ENCODE peak calls at places on chromosome 4, in six cellular contexts. J, V, K, Y, I and C are unnamed samples. For H3K36me3, the result is how much of the 10 kb centered on the place peaks cover.

GRCh38 chr4:7399433-7400234 is 35.1 kb downstream of the PSAPL1 start:
- DNase-seq in J (no peak), V (peak), K (peak), Y (no peak), I (no peak), C (no peak)

GRCh38 chr4:82561745-82562552 is at the start of gene TMEM150C:
- DNase-seq in J (peak), V (no peak), K (no peak), Y (peak), I (peak), C (no peak)

GRCh38 chr4:80306255-80306654 is 29.3 kb upstream of the CFAP299 start:
- DNase-seq in J (no peak), V (no peak), K (no peak), Y (no peak), I (no peak), C (no peak)

GRCh38 chr4:48853604-48854394 is 22.9 kb downstream of the OCIAD1 start:
- DNase-seq in J (no peak), V (no peak), K (no peak), Y (no peak), I (no peak), C (no peak)

GRCh38 chr4:147361726-147362125 is 119.2 kb upstream of the EDNRA start:
- DNase-seq in J (peak), V (peak), K (no peak), Y (peak), I (no peak), C (no peak)

GRCh38 chr4:182478475-182478874 is 235.3 kb downstream of the TENM3 start:
- DNase-seq in J (peak), V (no peak), K (no peak), Y (no peak), I (no peak), C (no peak)

GRCh38 chr4:151207186-151207585 is 69.8 kb upstream of the PRSS48 start:
- DNase-seq in J (no peak), V (no peak), K (no peak), Y (no peak), I (no peak), C (no peak)

GRCh38 chr4:17639136-17639535 is 24.7 kb downstream of the MED28 start:
- DNase-seq in J (no peak), V (no peak), K (no peak), Y (no peak), I (peak), C (no peak)

GRCh38 chr4:89351201-89351600 is 43.6 kb upstream of the GPRIN3 start:
- DNase-seq in J (no peak), V (no peak), K (no peak), Y (no peak), I (no peak), C (no peak)

GRCh38 chr4:14924945-14925344 is 77.3 kb upstream of the CPEB2 start:
- DNase-seq in J (no peak), V (no peak), K (peak), Y (no peak), I (no peak), C (no peak)

GRCh38 chr4:94767446-94767845 is 9.7 kb downstream of the BMPR1B start:
- DNase-seq in J (no peak), V (no peak), K (no peak), Y (no peak), I (no peak), C (no peak)

GRCh38 chr4:41281038-41281634 is 24.4 kb downstream of the UCHL1 start:
- DNase-seq in J (peak), V (peak), K (no peak), Y (peak), I (no peak), C (peak)

GRCh38 chr4:100016191-100016590 is 66.1 kb upstream of the H2AZ1 start:
- DNase-seq in J (no peak), V (no peak), K (no peak), Y (no peak), I (no peak), C (no peak)

GRCh38 chr4:153593166-153593565 is 90.9 kb upstream of the TLR2 start:
- DNase-seq in J (no peak), V (no peak), K (no peak), Y (no peak), I (no peak), C (no peak)

GRCh38 chr4:153592090-153592489 is 92.0 kb upstream of the TLR2 start:
- DNase-seq in J (no peak), V (no peak), K (no peak), Y (no peak), I (no peak), C (no peak)

GRCh38 chr4:153595894-153596601 is 88.0 kb upstream of the TLR2 start:
- DNase-seq in J (no peak), V (no peak), K (no peak), Y (no peak), I (no peak), C (no peak)

GRCh38 chr4:153591441-153591840 is 92.6 kb upstream of the TLR2 start:
- DNase-seq in J (no peak), V (no peak), K (no peak), Y (no peak), I (no peak), C (no peak)

GRCh38 chr4:153594208-153594607 is 89.9 kb upstream of the TLR2 start:
- DNase-seq in J (peak), V (no peak), K (no peak), Y (no peak), I (no peak), C (no peak)
- H3K36me3 ChIP-seq in J (under half), V (half or more), K (under half), Y (under half), I (under half), C (under half)

GRCh38 chr4:139301143-139301820 is at the start of gene NAA15:
- DNase-seq in J (peak), V (peak), K (peak), Y (peak), I (peak), C (peak)
- H3K27ac ChIP-seq in J (peak), V (peak), K (peak), Y (peak), I (peak), C (peak)

DNA sequence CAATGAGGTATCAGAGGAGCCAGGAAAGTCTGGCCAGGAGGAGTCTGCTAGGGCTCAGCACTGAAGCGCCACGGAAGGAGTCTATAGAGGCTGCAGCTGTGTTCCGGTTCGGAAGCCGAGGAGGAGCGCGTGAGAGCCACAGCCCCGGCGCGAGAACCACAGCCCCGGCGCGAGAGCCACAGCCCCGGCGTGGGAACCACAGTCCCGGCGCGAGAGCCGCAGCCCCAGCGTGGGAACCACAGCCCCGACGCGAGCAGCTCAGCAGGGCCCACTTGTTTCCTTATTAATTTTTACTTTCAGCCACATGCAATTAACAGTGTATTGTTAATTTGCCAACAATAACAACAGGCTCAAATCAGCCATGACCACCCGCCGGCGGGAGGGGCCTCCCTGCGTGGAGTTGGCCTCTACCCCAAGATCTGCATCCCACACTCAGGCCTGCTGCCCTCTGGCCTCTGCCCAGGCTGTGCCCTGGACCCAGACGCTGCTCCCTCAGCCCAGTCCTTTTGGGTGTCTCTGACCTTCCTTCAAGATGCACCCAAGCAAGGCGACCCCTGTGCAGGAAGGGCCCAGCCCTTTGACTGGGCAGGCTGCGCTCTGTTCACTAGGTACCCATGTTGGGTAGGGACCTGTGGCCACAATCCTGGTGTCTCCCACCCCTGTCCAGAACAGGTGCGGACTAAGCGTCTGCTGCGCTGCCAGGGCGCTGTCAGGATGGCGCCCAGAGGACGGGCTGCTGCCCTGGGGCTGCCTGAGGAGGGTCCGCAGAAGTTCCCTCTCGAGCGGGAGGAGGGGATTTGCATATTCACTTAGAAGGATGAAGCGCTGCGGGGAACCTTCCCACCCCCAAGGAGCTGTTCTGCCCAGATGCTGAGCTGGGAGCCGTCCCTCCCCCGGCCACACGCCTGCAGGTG is 113.8 kb downstream of the ADRA2C start:
- DNase-seq in J (no peak), V (no peak), K (peak), Y (no peak), I (no peak), C (no peak)
- H3K4me3 ChIP-seq in J (no peak), V (no peak), K (peak), Y (no peak), I (no peak), C (no peak)

DNA sequence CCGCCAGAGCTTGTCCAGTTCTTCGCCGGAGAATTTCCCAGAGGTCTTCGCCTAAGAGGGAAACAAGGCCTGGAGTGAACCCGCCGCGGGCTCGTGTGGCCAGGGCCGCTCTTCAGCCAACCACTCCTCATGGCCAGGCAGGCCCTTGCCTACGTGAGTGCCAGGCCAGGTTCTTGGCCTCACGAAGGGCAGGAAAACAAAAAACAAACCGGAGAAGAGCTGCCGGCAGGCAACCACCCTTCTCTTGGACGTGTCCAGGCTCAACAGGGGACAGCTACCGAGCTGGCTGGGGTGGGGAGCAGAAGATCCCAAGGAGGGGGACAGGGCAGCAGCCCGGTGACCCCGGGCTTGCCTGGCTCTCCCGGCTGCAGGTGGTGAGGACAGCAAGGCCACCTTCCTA is 13.3 kb downstream of the LRPAP1 start:
- DNase-seq in J (no peak), V (no peak), K (no peak), Y (peak), I (peak), C (no peak)
- H3K36me3 ChIP-seq in J (under half), V (half or more), K (under half), Y (under half), I (under half), C (under half)